ENCODE peak calls at places on chromosomes 12 and 14, in nine cellular contexts. R is amniotic stem cell; L is iris pigment epithelial cell; D is GM06990; F is endothelial cell of umbilical vein; V is neuronal stem cell; U is activated CD8-positive, alpha-beta memory T cell treated with anti-CD3 and anti-CD28 coated beads for 4 hours; I is activated B cell treated with CpG ODN at 0.5 μM for 24 hours; M is H9. O is an unnamed sample.

GRCh38 chr12:93776581-93777018 is 99.4 kb downstream of the CRADD start:
- DNase-seq in R (peak), L (peak), D (no peak), F (no peak), V (no peak), U (no peak), I (no peak), M (no peak), O (no peak)

GRCh38 chr12:94783862-94784261 is 133.5 kb upstream of the TMCC3 start:
- DNase-seq in R (no peak), L (peak), D (peak), F (no peak), V (no peak), U (no peak), I (no peak), M (no peak), O (no peak)

GRCh38 chr12:47852096-47852571 is 32.4 kb upstream of the HDAC7 start:
- DNase-seq in R (no peak), L (no peak), D (no peak), F (no peak), V (no peak), U (no peak), I (no peak), M (peak), O (no peak)

GRCh38 chr12:42442888-42443287 is 116.9 kb downstream of the PPHLN1 start:
- DNase-seq in R (no peak), L (no peak), D (no peak), F (no peak), V (no peak), U (no peak), I (no peak), M (no peak), O (no peak)

GRCh38 chr14:99792551-99793212 is 531 bp upstream of the EML1 start:
- DNase-seq in R (no peak), L (peak), D (peak), F (peak), V (no peak), U (no peak), I (no peak), M (no peak), O (no peak)

GRCh38 chr14:54929556-54929955 is 26.9 kb upstream of the GCH1 start:
- DNase-seq in R (no peak), L (no peak), D (no peak), F (peak), V (no peak), U (no peak), I (no peak), M (no peak), O (no peak)

GRCh38 chr12:19529933-19530630 is 90.8 kb downstream of the AEBP2 start:
- DNase-seq in R (no peak), L (peak), D (no peak), F (peak), V (no peak), U (no peak), I (no peak), M (no peak), O (no peak)

GRCh38 chr14:90507428-90507827 is 110.6 kb downstream of the CALM1 start:
- DNase-seq in R (no peak), L (no peak), D (no peak), F (no peak), V (no peak), U (no peak), I (no peak), M (no peak), O (no peak)

GRCh38 chr12:48716168-48716492 is 377 bp downstream of the CCNT1 start:
- DNase-seq in R (no peak), L (no peak), D (no peak), F (no peak), V (no peak), U (no peak), I (no peak), M (no peak), O (no peak)

GRCh38 chr14:89237923-89238529 is 179.0 kb downstream of the FOXN3 start:
- DNase-seq in R (no peak), L (peak), D (no peak), F (no peak), V (no peak), U (no peak), I (no peak), M (peak), O (no peak)

GRCh38 chr14:100386846-100387245 is 63.7 kb downstream of the SLC25A47 start:
- DNase-seq in R (no peak), L (no peak), D (no peak), F (no peak), V (no peak), U (no peak), I (no peak), M (no peak), O (no peak)

GRCh38 chr12:54068423-54069070 is 14.9 kb downstream of the HOXC4 start:
- DNase-seq in R (no peak), L (no peak), D (no peak), F (no peak), V (no peak), U (no peak), I (no peak), M (no peak), O (no peak)

GRCh38 chr12:49092086-49092815 is 2.4 kb downstream of the DHH start:
- DNase-seq in R (no peak), L (peak), D (peak), F (peak), V (peak), U (no peak), I (peak), M (peak), O (peak)

GRCh38 chr12:111063296-111064026 is 143.1 kb upstream of the MYL2 start:
- DNase-seq in R (no peak), L (no peak), D (no peak), F (no peak), V (no peak), U (no peak), I (no peak), M (no peak), O (no peak)

GRCh38 chr12:57896437-57897201 is 44.7 kb upstream of the ATP23 start:
- DNase-seq in R (no peak), L (peak), D (no peak), F (peak), V (peak), U (no peak), I (peak), M (peak), O (no peak)

GRCh38 chr14:73457935-73458218 is 469 bp downstream of the NUMB start:
- DNase-seq in R (no peak), L (no peak), D (no peak), F (no peak), V (no peak), U (no peak), I (no peak), M (no peak), O (no peak)

GRCh38 chr12:18546399-18546798 is 191.4 kb downstream of the PLCZ1 start:
- DNase-seq in R (no peak), L (peak), D (no peak), F (no peak), V (no peak), U (no peak), I (no peak), M (no peak), O (no peak)

GRCh38 chr12:93229494-93230310 is 148.0 kb upstream of the NUDT4 start:
- DNase-seq in R (peak), L (peak), D (no peak), F (peak), V (no peak), U (no peak), I (no peak), M (no peak), O (no peak)

GRCh38 chr14:91308337-91308736 is 63.8 kb upstream of the GPR68 start:
- DNase-seq in R (no peak), L (no peak), D (no peak), F (peak), V (no peak), U (no peak), I (no peak), M (no peak), O (no peak)

GRCh38 chr12:21169878-21170472 is 39.0 kb downstream of the SLCO1B1 start:
- DNase-seq in R (no peak), L (peak), D (peak), F (peak), V (peak), U (no peak), I (no peak), M (peak), O (no peak)

GRCh38 chr12:12008931-12009611 is 61.7 kb upstream of the BCL2L14 start:
- DNase-seq in R (peak), L (peak), D (peak), F (no peak), V (peak), U (no peak), I (no peak), M (peak), O (no peak)

GRCh38 chr12:2753536-2753935 is 41.2 kb upstream of the FKBP4 start:
- DNase-seq in R (no peak), L (no peak), D (no peak), F (no peak), V (no peak), U (no peak), I (no peak), M (peak), O (no peak)

GRCh38 chr12:64171715-64172114 is 50.4 kb downstream of the KICS2 start:
- DNase-seq in R (peak), L (peak), D (no peak), F (peak), V (no peak), U (no peak), I (no peak), M (no peak), O (no peak)

GRCh38 chr14:39097159-39097558 is 5.9 kb downstream of the SEC23A start:
- DNase-seq in R (no peak), L (peak), D (no peak), F (peak), V (no peak), U (no peak), I (no peak), M (no peak), O (no peak)

GRCh38 chr12:31989571-31989970 is 30.4 kb downstream of the RESF1 start:
- DNase-seq in R (no peak), L (no peak), D (no peak), F (no peak), V (no peak), U (no peak), I (no peak), M (no peak), O (no peak)

GRCh38 chr14:31096255-31096654 is 70.1 kb upstream of the STRN3 start:
- DNase-seq in R (no peak), L (peak), D (no peak), F (no peak), V (no peak), U (no peak), I (no peak), M (no peak), O (no peak)

GRCh38 chr12:55966408-55967281 is at the start of gene CDK2:
- DNase-seq in R (peak), L (peak), D (peak), F (peak), V (peak), U (peak), I (peak), M (peak), O (peak)

GRCh38 chr12:117018276-117018675 is 80.9 kb downstream of the TESC start:
- DNase-seq in R (no peak), L (no peak), D (no peak), F (no peak), V (no peak), U (no peak), I (no peak), M (no peak), O (no peak)

GRCh38 chr14:27528328-27528727 is 930.5 kb upstream of the NOVA1 start:
- DNase-seq in R (peak), L (peak), D (no peak), F (peak), V (peak), U (no peak), I (no peak), M (no peak), O (no peak)

GRCh38 chr12:110704750-110705149 is 15.8 kb upstream of the HVCN1 start:
- DNase-seq in R (no peak), L (no peak), D (no peak), F (no peak), V (no peak), U (no peak), I (no peak), M (peak), O (no peak)

GRCh38 chr12:13386269-13387039 is 189.9 kb downstream of the EMP1 start:
- DNase-seq in R (no peak), L (no peak), D (no peak), F (no peak), V (no peak), U (no peak), I (no peak), M (peak), O (no peak)

GRCh38 chr14:64707661-64708060 is 3.4 kb downstream of the PLEKHG3 start:
- DNase-seq in R (no peak), L (peak), D (no peak), F (no peak), V (no peak), U (no peak), I (no peak), M (no peak), O (no peak)

GRCh38 chr12:10940389-10940788 is 1.3 kb upstream of the TAS2R14 start:
- DNase-seq in R (peak), L (peak), D (no peak), F (no peak), V (no peak), U (no peak), I (no peak), M (no peak), O (no peak)

GRCh38 chr14:24372701-24373416 is 4.9 kb downstream of the NFATC4 start:
- DNase-seq in R (no peak), L (peak), D (no peak), F (no peak), V (no peak), U (no peak), I (no peak), M (no peak), O (no peak)